ENCODE peak calls at places on chromosomes 6 and 20, in five cellular contexts. G is brain microvascular endothelial cell; S is stimulated activated naive CD8-positive, alpha-beta T cell treated with anti-CD3 and anti-CD28 coated beads, Interleukin-15, amount 100 ng/mL, for 72 hours; B is HCEC 1CT; Y is stimulated activated CD4-positive, alpha-beta T cell treated with anti-CD3 and anti-CD28 coated beads, TNF-alpha, amount 100 ng/mL, for 1 hour. N is an unnamed sample.

GRCh38 chr20:3340443-3340842 is 67.0 kb downstream of the DNAAF9 start:
- DNase-seq in Y (no peak), S (no peak), B (no peak), G (no peak), N (no peak)

GRCh38 chr6:143333081-143333480 is 117.4 kb downstream of the ADAT2 start:
- DNase-seq in Y (no peak), B (peak), S (no peak), G (no peak), N (peak)

GRCh38 chr6:3284436-3284876 is 25.7 kb downstream of the PSMG4 start:
- DNase-seq in S (no peak), G (no peak), Y (no peak), B (no peak), N (no peak)

GRCh38 chr6:21749754-21750153 is 156.2 kb downstream of the SOX4 start:
- DNase-seq in G (no peak), Y (no peak), S (no peak), B (no peak), N (no peak)

GRCh38 chr6:121319112-121319553 is 15.1 kb downstream of the TBC1D32 start:
- DNase-seq in G (no peak), B (no peak), S (no peak), Y (no peak), N (peak)

GRCh38 chr6:106279179-106279578 is 46.4 kb downstream of the ATG5 start:
- DNase-seq in B (peak), Y (no peak), S (no peak), G (peak), N (peak)

GRCh38 chr6:10431423-10432164 is 16.7 kb upstream of the TFAP2A start:
- DNase-seq in S (no peak), Y (no peak), G (no peak), B (no peak), N (no peak)

GRCh38 chr6:5624256-5624655 is 362.9 kb downstream of the FARS2 start:
- DNase-seq in S (no peak), G (no peak), Y (no peak), B (no peak), N (no peak)

GRCh38 chr6:74287932-74288331 is 591.9 kb downstream of the CD109 start:
- DNase-seq in B (no peak), S (no peak), G (no peak), Y (no peak), N (no peak)

GRCh38 chr6:140609956-140610355 is 1235.5 kb upstream of the CITED2 start:
- DNase-seq in G (no peak), Y (no peak), S (no peak), B (no peak), N (no peak)

GRCh38 chr20:64006902-64007301 is 26.0 kb downstream of the PRPF6 start:
- DNase-seq in Y (no peak), B (no peak), G (no peak), S (no peak), N (no peak)

GRCh38 chr20:23528867-23529431 is 38.0 kb downstream of the CST8 start:
- DNase-seq in S (no peak), G (no peak), B (no peak), Y (no peak), N (peak)

GRCh38 chr20:49287555-49288249 is 9.8 kb upstream of the ZNFX1 start:
- DNase-seq in B (peak), G (no peak), Y (no peak), S (no peak), N (peak)

GRCh38 chr6:44002591-44003344 is 124.5 kb downstream of the MRPL14 start:
- DNase-seq in S (peak), B (no peak), Y (peak), G (peak), N (peak)

GRCh38 chr6:110953633-110954303 is 4.7 kb upstream of the GTF3C6 start:
- DNase-seq in S (no peak), Y (no peak), B (no peak), G (no peak), N (no peak)

GRCh38 chr6:41602864-41603608 is 35.2 kb upstream of the MDFI start:
- DNase-seq in G (peak), Y (peak), B (peak), S (peak), N (peak)

GRCh38 chr20:21705466-21706344 is at the start of gene PAX1:
- DNase-seq in G (no peak), S (no peak), B (no peak), Y (no peak), N (no peak)

GRCh38 chr6:32879691-32880090 is 25.7 kb downstream of the PSMB9 start:
- DNase-seq in Y (no peak), S (no peak), B (no peak), G (no peak), N (no peak)

GRCh38 chr20:61912665-61913422 is 152.8 kb downstream of the TAF4 start:
- DNase-seq in Y (no peak), B (no peak), G (no peak), S (peak), N (no peak)

GRCh38 chr20:32845786-32846185 is 12.9 kb upstream of the EFCAB8 start:
- DNase-seq in S (no peak), B (no peak), G (no peak), Y (no peak), N (no peak)

GRCh38 chr6:37741757-37742400 is 44.2 kb upstream of the MDGA1 start:
- DNase-seq in G (no peak), S (no peak), Y (no peak), B (no peak), N (no peak)

GRCh38 chr20:59701236-59701635 is 96.9 kb downstream of the PHACTR3 start:
- DNase-seq in Y (no peak), S (no peak), G (no peak), B (no peak), N (no peak)

GRCh38 chr6:30781697-30782424 is 37.5 kb upstream of the IER3 start:
- DNase-seq in G (peak), S (peak), B (peak), Y (no peak), N (peak)

N was measured in LHCN-M2.